ENCODE peak calls at places on chromosomes 7 and 10, in five cellular contexts. S is heart left ventricle, T is body of pancreas, R is foreskin keratinocyte, P is lower lobe of right lung. K is an unnamed sample.

GRCh38 chr7:130853503-130854279 is 119.7 kb upstream of the KLF14 start:
- DNase-seq in R (peak; percentile 98), T (no peak), S (no peak), P (no peak), K (no peak)

GRCh38 chr7:95027181-95027872 is 119.9 kb downstream of the PPP1R9A start:
- DNase-seq in S (no peak), R (no peak), T (no peak), P (no peak), K (no peak)

GRCh38 chr10:8044908-8045727 is 9.4 kb upstream of the GATA3 start:
- DNase-seq in S (no peak), T (peak; percentile 28), P (no peak), R (no peak), K (no peak)

GRCh38 chr7:130409067-130409721 is 28.9 kb downstream of the CPA1 start:
- DNase-seq in T (no peak), R (no peak), P (no peak), S (no peak), K (no peak)

GRCh38 chr7:28075674-28076358 is 104.8 kb downstream of the JAZF1 start:
- DNase-seq in P (no peak), R (no peak), S (no peak), T (no peak), K (no peak)

GRCh38 chr10:104256335-104257080 is 1.8 kb downstream of the GSTO1 start:
- DNase-seq in S (no peak), T (no peak), R (no peak), P (no peak), K (no peak)

GRCh38 chr10:33187427-33187999 is 147.0 kb downstream of the NRP1 start:
- DNase-seq in S (no peak), T (peak; percentile 53), R (no peak), P (no peak), K (no peak)

GRCh38 chr7:127733976-127734375 is 82.0 kb downstream of the SND1 start:
- DNase-seq in R (no peak), P (no peak), S (no peak), T (no peak), K (no peak)

GRCh38 chr10:113103131-113103830 is 153.2 kb downstream of the TCF7L2 start:
- DNase-seq in P (no peak), R (no peak), S (no peak), T (no peak), K (no peak)

GRCh38 chr7:98079891-98080653 is 26.6 kb upstream of the LMTK2 start:
- DNase-seq in T (no peak), R (no peak), S (no peak), P (no peak), K (no peak)

GRCh38 chr7:56033671-56034432 is 17.4 kb downstream of the PSPH start:
- DNase-seq in P (peak; percentile 66), T (peak; percentile 62), S (peak; percentile 44), R (peak; percentile 70), K (peak; percentile 91)

GRCh38 chr7:148547946-148548345 is 42.6 kb upstream of the C7orf33 start:
- DNase-seq in R (no peak), S (no peak), T (no peak), P (no peak), K (no peak)

GRCh38 chr10:14571866-14572507 is 202.7 kb downstream of the FAM107B start:
- DNase-seq in P (peak; percentile 87), S (no peak), R (peak; percentile 46), T (peak; percentile 91), K (no peak)

GRCh38 chr7:74480861-74481417 is 27.2 kb downstream of the GTF2IRD1 start:
- DNase-seq in S (peak; percentile 52), R (peak; percentile 59), T (peak; percentile 45), P (peak; percentile 87), K (no peak)

GRCh38 chr7:39910108-39910869 is 39.8 kb upstream of the CDK13 start:
- DNase-seq in R (no peak), P (no peak), S (no peak), T (peak; percentile 19), K (no peak)

GRCh38 chr7:140165422-140165821 is 11.4 kb downstream of the KDM7A start:
- DNase-seq in R (peak; percentile 69), P (no peak), T (no peak), S (no peak), K (no peak)

GRCh38 chr10:45308707-45309106 is 6.7 kb downstream of the OR13A1 start:
- DNase-seq in R (no peak), S (no peak), P (no peak), T (peak; percentile 19), K (no peak)
- TF ChIP-seq CTCF in R (peak; percentile 8), S (no peak), P (peak; percentile 19), T (peak; percentile 46), K (no peak)

DNA sequence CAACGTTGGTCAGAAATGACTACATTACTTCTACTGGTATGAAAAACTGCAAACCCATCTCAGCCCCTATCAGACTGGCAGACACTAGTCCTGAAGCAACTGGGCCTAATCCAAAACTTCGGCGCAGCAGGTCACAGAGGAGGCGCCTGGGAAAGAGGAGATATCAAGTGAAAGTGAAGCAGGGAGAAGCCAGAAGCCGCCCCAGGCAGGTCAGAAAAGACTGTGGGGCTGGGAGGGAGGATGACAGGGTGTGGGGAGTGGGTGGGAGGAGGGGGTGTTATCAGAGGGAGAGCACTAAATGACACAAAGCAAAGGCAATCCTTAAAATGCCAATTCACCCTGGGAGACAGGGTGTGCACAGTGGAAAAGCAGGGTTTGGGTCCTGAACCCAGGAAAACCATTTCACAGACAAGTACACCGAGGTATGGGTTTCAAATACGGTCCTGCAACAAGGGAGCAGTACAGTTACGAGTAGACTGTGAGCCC is 728 bp downstream of the CHCHD3 start:
- DNase-seq in T (peak; percentile 10), R (peak; percentile 7), S (peak; percentile 23), P (no peak), K (no peak)
- H3K27ac ChIP-seq in T (peak overlapping the region; percentile 74), R (peak overlapping the region; percentile 85), S (peak overlapping the region; percentile 89), P (peak overlapping the region; percentile 85), K (peak overlapping the region; percentile 68)

GRCh38 chr10:71258446-71259145 is 46.2 kb downstream of the UNC5B start:
- DNase-seq in P (no peak), T (no peak), S (no peak), R (no peak), K (no peak)

GRCh38 chr10:71260622-71261325 is 48.4 kb downstream of the UNC5B start:
- DNase-seq in S (peak; percentile 62), T (no peak), R (no peak), P (no peak), K (no peak)

GRCh38 chr10:71258046-71258445 is 45.7 kb downstream of the UNC5B start:
- DNase-seq in T (no peak), R (no peak), P (no peak), S (no peak), K (no peak)

GRCh38 chr10:71259282-71259681 is 46.9 kb downstream of the UNC5B start:
- DNase-seq in T (no peak), S (no peak), R (no peak), P (no peak), K (no peak)

GRCh38 chr10:71259815-71260501 is 47.6 kb downstream of the UNC5B start:
- DNase-seq in P (no peak), S (peak; percentile 47), R (no peak), T (no peak), K (peak; percentile 61)
- TF ChIP-seq CTCF in P (no peak), S (no peak), R (no peak), T (no peak), K (no peak)

GRCh38 chr10:62076872-62077271 is 175.4 kb downstream of the ARID5B start:
- DNase-seq in T (no peak), R (peak; percentile 95), P (no peak), S (no peak), K (no peak)
- H3K27ac ChIP-seq in T (peak overlapping the region; percentile 30), R (peak overlapping the region; percentile 17), P (peak overlapping the region; percentile 61), S (peak overlapping the region; percentile 64), K (peak overlapping the region; percentile 46)

DNA sequence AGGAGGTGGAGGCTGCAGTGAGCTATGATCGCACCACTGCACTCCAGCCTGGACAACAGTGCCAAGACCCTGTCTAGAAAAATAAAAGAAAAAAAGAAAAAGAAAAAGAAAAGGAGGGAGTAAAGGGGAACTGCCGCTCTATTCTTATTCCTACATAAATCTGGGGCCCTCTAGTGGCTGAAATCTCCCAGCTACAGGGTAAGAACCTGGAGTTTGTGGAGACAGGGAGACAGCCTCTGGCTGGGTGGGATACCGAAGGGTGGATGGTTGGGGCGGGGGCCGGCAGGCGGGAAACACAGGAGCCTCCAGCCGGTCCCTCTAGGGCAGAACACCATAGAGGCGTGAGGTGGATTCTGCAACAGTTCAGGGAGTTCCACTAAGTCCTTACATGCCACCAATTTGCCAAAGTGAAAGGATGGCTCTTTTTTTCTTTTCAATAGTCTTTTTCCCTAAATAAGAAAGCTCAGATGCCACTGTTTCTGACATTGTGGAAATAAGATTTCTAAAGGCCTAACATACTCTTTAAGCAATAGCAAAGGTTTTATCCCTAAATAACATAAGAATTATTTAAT is 117.3 kb downstream of the SVIL start:
- DNase-seq in R (no peak), S (no peak), T (peak; percentile 59), P (no peak), K (no peak)
- TF ChIP-seq CTCF in R (peak; percentile 63), S (peak; percentile 34), T (peak; percentile 39), P (peak; percentile 30), K (peak; percentile 23)

GRCh38 chr10:4075443-4075842 is 290.4 kb upstream of the KLF6 start:
- DNase-seq in S (no peak), T (no peak), P (no peak), R (no peak), K (no peak)

GRCh38 chr10:4070171-4070570 is 285.2 kb upstream of the KLF6 start:
- DNase-seq in T (no peak), S (no peak), P (no peak), R (no peak), K (no peak)

GRCh38 chr10:4070921-4071320 is 285.9 kb upstream of the KLF6 start:
- DNase-seq in R (no peak), T (no peak), P (no peak), S (no peak), K (no peak)

GRCh38 chr10:4074559-4075407 is 289.8 kb upstream of the KLF6 start:
- DNase-seq in T (no peak), P (no peak), S (peak; percentile 35), R (peak; percentile 96), K (no peak)

GRCh38 chr10:4073912-4074311 is 288.9 kb upstream of the KLF6 start:
- DNase-seq in T (no peak), S (no peak), R (peak; percentile 77), P (no peak), K (no peak)
- H3K27ac ChIP-seq in T (no peak overlapping the region), S (peak overlapping the region; percentile 14), R (peak overlapping the region; percentile 84), P (no peak overlapping the region), K (no peak overlapping the region)

K was measured in left lung.